ENCODE peak calls at places on chromosome 1, in nine cellular contexts. L is occipital lobe; H is right lobe of liver; Y is posterior cingulate gyrus; G is SW480; N is T-cell; D is activated T-helper 2 cell treated with anti-CD3 and anti-CD28 coated beads, Interferon-gamma antibody, Interleukin-2, Interleukin-4, amounts not matched to agents 10 μg/mL and 5 μg/mL and 100 μg/mL, durations not matched to agents 14 hours and 24 hours and 36 hours; K is stimulated activated CD4-positive, alpha-beta T cell treated with anti-CD3 and anti-CD28 coated beads, Interleukin-2, amount 100 ng/mL, for 24 hours; W is endothelial cell. R is an unnamed sample.

GRCh38 chr1:32997381-32997891 is 32.8 kb upstream of the RNF19B start:
- DNase-seq in L (no peak), H (no peak), Y (no peak), G (no peak), N (no peak), D (no peak), K (no peak), W (no peak), R (no peak)

GRCh38 chr1:6150006-6150938 is 29.8 kb downstream of the CHD5 start:
- DNase-seq in L (no peak), H (no peak), Y (no peak), G (no peak), N (no peak), D (no peak), K (no peak), W (no peak), R (no peak)

GRCh38 chr1:201222125-201222524 is 31.5 kb downstream of the IGFN1 start:
- DNase-seq in L (no peak), H (peak; percentile 71), Y (no peak), G (peak; percentile 28), N (no peak), D (no peak), K (no peak), W (no peak), R (no peak)

GRCh38 chr1:233543338-233544255 is 70.3 kb upstream of the KCNK1 start:
- DNase-seq in L (peak; percentile 65), H (no peak), Y (peak; percentile 44), G (peak; percentile 95), N (no peak), D (no peak), K (no peak), W (no peak), R (no peak)

GRCh38 chr1:33928256-33928655 is 64.4 kb downstream of the HMGB4 start:
- DNase-seq in L (no peak), H (no peak), Y (no peak), G (no peak), N (no peak), D (no peak), K (no peak), W (no peak), R (no peak)

GRCh38 chr1:245488346-245489110 is 333.7 kb downstream of the KIF26B start:
- DNase-seq in L (no peak), H (no peak), Y (no peak), G (no peak), N (no peak), D (no peak), K (no peak), W (no peak), R (no peak)

GRCh38 chr1:190633488-190633887 is 155.8 kb upstream of the BRINP3 start:
- DNase-seq in L (no peak), H (no peak), Y (no peak), G (no peak), N (no peak), D (no peak), K (no peak), W (no peak), R (no peak)

GRCh38 chr1:86913399-86913895 is 479 bp downstream of the SELENOF start:
- DNase-seq in L (no peak), H (no peak), Y (no peak), G (peak; percentile 39), N (peak; percentile 13), D (peak; percentile 25), K (peak; percentile 39), W (peak; percentile 11), R (peak; percentile 38)

GRCh38 chr1:7301346-7301993 is 469.6 kb upstream of the VAMP3 start:
- DNase-seq in L (no peak), H (no peak), Y (no peak), G (peak; percentile 28), N (no peak), D (no peak), K (no peak), W (no peak), R (no peak)

GRCh38 chr1:218664385-218665170 is 319.4 kb downstream of the TGFB2 start:
- DNase-seq in L (no peak), H (no peak), Y (no peak), G (no peak), N (no peak), D (no peak), K (no peak), W (no peak), R (no peak)

GRCh38 chr1:222095606-222096475 is 354.0 kb upstream of the DUSP10 start:
- DNase-seq in L (no peak), H (no peak), Y (no peak), G (peak; percentile 23), N (peak; percentile 65), D (peak; percentile 22), K (peak; percentile 70), W (peak; percentile 44), R (no peak)

GRCh38 chr1:169312084-169312954 is 55.3 kb downstream of the NME7 start:
- DNase-seq in L (no peak), H (no peak), Y (no peak), G (peak; percentile 80), N (peak; percentile 8), D (peak; percentile 69), K (peak; percentile 33), W (no peak), R (no peak)

GRCh38 chr1:157137051-157137772 is 983 bp downstream of the ETV3 start:
- DNase-seq in L (no peak), H (no peak), Y (no peak), G (no peak), N (no peak), D (no peak), K (no peak), W (peak; percentile 24), R (no peak)

GRCh38 chr1:63935148-63935547 is 161.3 kb downstream of the ROR1 start:
- DNase-seq in L (no peak), H (no peak), Y (no peak), G (peak; percentile 27), N (no peak), D (no peak), K (no peak), W (no peak), R (no peak)

GRCh38 chr1:25651036-25651640 is 34.5 kb downstream of the MAN1C1 start:
- DNase-seq in L (no peak), H (no peak), Y (no peak), G (no peak), N (no peak), D (no peak), K (no peak), W (no peak), R (no peak)

GRCh38 chr1:182806015-182806678 is 16.6 kb downstream of the NPL start:
- DNase-seq in L (no peak), H (no peak), Y (no peak), G (no peak), N (no peak), D (no peak), K (no peak), W (no peak), R (no peak)

GRCh38 chr1:57461405-57461804 is 37.5 kb upstream of the DAB1 start:
- DNase-seq in L (no peak), H (no peak), Y (no peak), G (no peak), N (no peak), D (no peak), K (no peak), W (no peak), R (no peak)

GRCh38 chr1:13935336-13935735 is 235.3 kb downstream of the PRDM2 start:
- DNase-seq in L (no peak), H (no peak), Y (no peak), G (no peak), N (no peak), D (no peak), K (no peak), W (no peak), R (no peak)

GRCh38 chr1:109277434-109278204 is 5.3 kb downstream of the PSRC1 start:
- DNase-seq in L (peak; percentile 51), H (peak; percentile 84), Y (peak; percentile 87), G (peak; percentile 72), N (peak; percentile 63), D (peak; percentile 52), K (peak; percentile 73), W (peak; percentile 81), R (peak; percentile 68)

GRCh38 chr1:183137782-183138181 is 48.3 kb upstream of the LAMC2 start:
- DNase-seq in L (no peak), H (no peak), Y (no peak), G (no peak), N (no peak), D (no peak), K (no peak), W (no peak), R (no peak)

R was measured in C1 segment of cervical spinal cord.